ENCODE peak calls at places on chromosome 2, in nine cellular contexts. K, A, L, O, E, B, D, U and G are unnamed samples.
A peak's percentile ranks its signal among the peaks of the same experiment; 100 is the strongest.

GRCh38 chr2:212119591-212119990 is 419.0 kb downstream of the ERBB4 start:
- DNase-seq in D (no peak), A (no peak), L (no peak), B (no peak), K (no peak), U (no peak), E (no peak), O (no peak), G (no peak)

GRCh38 chr2:41910126-41910525 is 137.7 kb upstream of the PKDCC start:
- DNase-seq in E (no peak), O (no peak), L (no peak), U (no peak), D (no peak), A (no peak), K (peak; percentile 76), B (peak; percentile 77), G (peak; percentile 41)

GRCh38 chr2:71347517-71347916 is 15.9 kb downstream of the ZNF638 start:
- DNase-seq in E (no peak), B (peak; percentile 23), A (no peak), D (no peak), K (peak; percentile 7), L (no peak), U (no peak), O (peak; percentile 57), G (peak; percentile 23)

GRCh38 chr2:120189189-120189588 is 34.0 kb downstream of the TMEM185B start:
- DNase-seq in E (no peak), U (no peak), O (no peak), D (no peak), B (no peak), L (no peak), K (no peak), A (no peak), G (peak; percentile 17)

GRCh38 chr2:226489765-226490164 is 309.9 kb downstream of the IRS1 start:
- DNase-seq in O (no peak), E (no peak), D (no peak), L (no peak), B (peak; percentile 94), K (peak; percentile 88), U (no peak), A (peak; percentile 52), G (peak; percentile 87)

GRCh38 chr2:146661494-146662096 is 1183.2 kb upstream of the ACVR2A start:
- DNase-seq in L (no peak), E (no peak), B (peak; percentile 60), U (no peak), A (no peak), O (peak; percentile 61), K (peak; percentile 13), D (no peak), G (peak; percentile 52)

GRCh38 chr2:70833246-70833645 is 2.4 kb downstream of the CD207 start:
- DNase-seq in L (no peak), D (no peak), U (no peak), B (no peak), E (no peak), K (no peak), A (no peak), O (no peak), G (no peak)

GRCh38 chr2:182379235-182379634 is 47.6 kb downstream of the PDE1A start:
- DNase-seq in O (no peak), D (no peak), U (no peak), E (no peak), L (peak; percentile 12), A (no peak), B (peak; percentile 67), K (no peak), G (no peak)

GRCh38 chr2:225236769-225237323 is 162.7 kb upstream of the NYAP2 start:
- DNase-seq in K (no peak), D (no peak), E (no peak), L (no peak), U (no peak), B (no peak), A (no peak), O (no peak), G (no peak)

GRCh38 chr2:190469770-190470169 is 61.6 kb downstream of the MFSD6 start:
- DNase-seq in L (no peak), U (no peak), D (no peak), B (peak; percentile 55), O (peak; percentile 16), A (peak; percentile 46), E (no peak), K (peak; percentile 89), G (peak; percentile 90)

GRCh38 chr2:238974510-238975166 is 126.8 kb downstream of the TWIST2 start:
- DNase-seq in E (peak; percentile 23), O (no peak), U (no peak), L (no peak), A (peak; percentile 84), D (no peak), K (peak; percentile 60), B (peak; percentile 92), G (peak; percentile 78)

DNA sequence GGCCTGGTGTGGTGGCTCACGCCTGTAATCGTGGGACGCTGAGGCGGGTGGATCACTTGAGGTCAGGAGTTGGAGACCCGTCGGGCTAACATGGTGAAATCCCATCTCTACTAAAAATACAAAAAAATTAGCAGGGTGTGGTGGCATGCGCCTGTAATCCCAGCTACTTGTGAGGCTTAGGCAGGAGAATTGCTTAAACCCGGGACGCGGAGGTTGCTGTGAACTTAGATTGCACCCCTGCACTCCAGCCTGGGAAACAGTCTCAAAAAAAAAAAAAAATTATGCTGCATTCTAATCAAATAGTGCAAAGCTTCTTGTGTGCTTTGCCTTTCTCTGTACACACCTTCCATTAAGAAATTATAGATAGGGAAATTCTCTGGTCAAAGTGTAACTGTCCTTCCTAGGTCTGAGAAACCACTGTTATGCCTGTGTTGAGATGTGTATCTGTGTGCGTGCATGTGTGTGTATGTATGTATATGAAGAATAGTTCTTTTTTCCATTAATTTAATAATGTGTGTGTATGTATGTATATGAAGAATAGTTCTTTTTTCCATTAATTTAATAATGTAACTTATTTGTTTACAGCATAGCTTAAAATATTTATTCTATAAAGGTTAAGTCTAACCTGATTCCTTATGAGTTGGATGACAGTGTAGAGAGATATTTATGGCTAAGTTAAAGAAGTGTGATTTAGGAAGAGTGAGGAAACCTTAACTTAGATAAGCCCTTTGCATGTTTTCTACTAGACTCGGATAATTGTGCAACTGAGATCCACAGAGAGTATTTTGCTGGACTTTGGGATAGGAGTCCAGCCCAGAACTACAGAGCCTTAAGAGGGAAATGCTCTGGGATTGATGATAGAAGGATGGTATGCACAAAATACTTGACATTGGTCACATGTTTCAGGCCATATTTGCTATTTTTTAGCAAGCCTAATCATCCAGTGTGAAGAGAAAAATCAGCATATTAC is 2.7 kb downstream of the CD28 start:
- DNase-seq in U (no peak), D (no peak), K (no peak), L (no peak), A (no peak), E (no peak), O (no peak), B (no peak), G (no peak)
- H3K4me3 ChIP-seq in U (no peak overlapping the region), D (no peak overlapping the region), K (no peak overlapping the region), L (no peak overlapping the region), A (no peak overlapping the region), E (no peak overlapping the region), O (no peak overlapping the region), B (no peak overlapping the region), G (no peak overlapping the region)

GRCh38 chr2:162318280-162319222 is at the start of gene IFIH1:
- DNase-seq in A (peak; percentile 53), U (peak; percentile 88), O (peak; percentile 71), L (peak; percentile 89), E (no peak), B (peak; percentile 89), D (no peak), K (peak; percentile 92), G (peak; percentile 88)
- TF ChIP-seq CTCF in A (peak; percentile 61), U (peak; percentile 27), O (peak; percentile 59), L (peak; percentile 34), E (peak; percentile 28), B (peak; percentile 43), D (no peak), K (peak; percentile 51), G (peak; percentile 51)

GRCh38 chr2:46562451-46562841 is 83.1 kb downstream of the TMEM247 start:
- DNase-seq in B (no peak), L (no peak), O (no peak), E (no peak), U (no peak), K (no peak), D (no peak), A (no peak), G (no peak)

GRCh38 chr2:46563110-46563731 is 83.9 kb downstream of the TMEM247 start:
- DNase-seq in O (no peak), L (no peak), D (no peak), A (no peak), E (no peak), B (no peak), U (no peak), K (no peak), G (no peak)

GRCh38 chr2:46564350-46564749 is 85.0 kb downstream of the TMEM247 start:
- DNase-seq in E (no peak), D (no peak), U (no peak), B (peak; percentile 33), L (no peak), A (no peak), O (no peak), K (no peak), G (no peak)

GRCh38 chr2:46565364-46565763 is 86.0 kb downstream of the TMEM247 start:
- DNase-seq in L (no peak), K (no peak), U (no peak), B (no peak), D (no peak), E (no peak), O (no peak), A (no peak), G (no peak)

GRCh38 chr2:46564811-46565241 is 85.5 kb downstream of the TMEM247 start:
- DNase-seq in L (no peak), A (no peak), K (no peak), O (peak; percentile 95), E (no peak), U (no peak), B (no peak), D (no peak), G (no peak)
- H3K4me3 ChIP-seq in L (no peak overlapping the region), A (no peak overlapping the region), K (no peak overlapping the region), O (no peak overlapping the region), E (no peak overlapping the region), U (no peak overlapping the region), B (no peak overlapping the region), D (no peak overlapping the region), G (no peak overlapping the region)

GRCh38 chr2:234913208-234913626 is 38.6 kb upstream of the SH3BP4 start:
- DNase-seq in K (no peak), D (no peak), L (no peak), U (no peak), O (no peak), E (no peak), B (peak; percentile 69), A (peak; percentile 11), G (no peak)

GRCh38 chr2:234919711-234920110 is 32.1 kb upstream of the SH3BP4 start:
- DNase-seq in D (no peak), L (no peak), K (peak; percentile 46), B (peak; percentile 27), U (no peak), E (no peak), O (no peak), A (no peak), G (no peak)

GRCh38 chr2:234917245-234917975 is 34.4 kb upstream of the SH3BP4 start:
- DNase-seq in B (no peak), O (peak; percentile 17), E (no peak), L (no peak), A (no peak), U (no peak), K (no peak), D (no peak), G (no peak)

GRCh38 chr2:234914371-234915154 is 37.3 kb upstream of the SH3BP4 start:
- DNase-seq in D (no peak), B (no peak), A (no peak), O (peak; percentile 43), L (no peak), U (no peak), K (no peak), E (no peak), G (no peak)

GRCh38 chr2:234916674-234917073 is 35.1 kb upstream of the SH3BP4 start:
- DNase-seq in O (no peak), E (no peak), L (no peak), A (no peak), K (no peak), U (no peak), B (no peak), D (no peak), G (no peak)
- TF ChIP-seq CTCF in O (no peak), E (peak; percentile 36), L (no peak), A (no peak), K (no peak), U (no peak), B (no peak), D (no peak), G (no peak)